ENCODE peak calls at places on chromosome 11, in eight cellular contexts. One of them, this sample, is unnamed. For H3K4me1, the result is how much of the 10 kb centered on the place peaks cover.

GRCh38 chr11:28964811-28965210 is 856.6 kb downstream of the METTL15 start:
- DNase-seq in A549: no peak
- DNase-seq in right lobe of liver: no peak
- DNase-seq in body of pancreas: no peak
- DNase-seq in upper lobe of left lung: no peak
- DNase-seq in ovary: no peak
- DNase-seq in Peyer's patch: no peak
- DNase-seq in transverse colon: no peak
- DNase-seq in this sample: no peak

GRCh38 chr11:1791912-1792311 is 28.2 kb upstream of the CTSD start:
- DNase-seq in A549: no peak
- DNase-seq in right lobe of liver: no peak
- DNase-seq in body of pancreas: no peak
- DNase-seq in upper lobe of left lung: no peak
- DNase-seq in ovary: no peak
- DNase-seq in Peyer's patch: no peak
- DNase-seq in transverse colon: peak
- DNase-seq in this sample: no peak

GRCh38 chr11:112963368-112963955 is 2.2 kb downstream of the NCAM1 start:
- DNase-seq in A549: no peak
- DNase-seq in right lobe of liver: no peak
- DNase-seq in body of pancreas: no peak
- DNase-seq in upper lobe of left lung: no peak
- DNase-seq in ovary: peak
- DNase-seq in Peyer's patch: peak
- DNase-seq in transverse colon: no peak
- DNase-seq in this sample: no peak

GRCh38 chr11:36371590-36371989 is 75.5 kb downstream of the PRR5L start:
- DNase-seq in A549: no peak
- DNase-seq in right lobe of liver: no peak
- DNase-seq in body of pancreas: no peak
- DNase-seq in upper lobe of left lung: no peak
- DNase-seq in ovary: no peak
- DNase-seq in Peyer's patch: no peak
- DNase-seq in transverse colon: no peak
- DNase-seq in this sample: no peak

GRCh38 chr11:61602775-61603569 is 22.1 kb upstream of the SYT7 start:
- DNase-seq in A549: no peak
- DNase-seq in right lobe of liver: no peak
- DNase-seq in body of pancreas: peak
- DNase-seq in upper lobe of left lung: no peak
- DNase-seq in ovary: peak
- DNase-seq in Peyer's patch: peak
- DNase-seq in transverse colon: peak
- DNase-seq in this sample: no peak

GRCh38 chr11:69487391-69487790 is 5.9 kb downstream of the LINC01488 start:
- DNase-seq in A549: no peak
- DNase-seq in right lobe of liver: no peak
- DNase-seq in body of pancreas: no peak
- DNase-seq in upper lobe of left lung: no peak
- DNase-seq in ovary: no peak
- DNase-seq in Peyer's patch: no peak
- DNase-seq in transverse colon: no peak
- DNase-seq in this sample: no peak

GRCh38 chr11:113387605-113388211 is at the start of gene ANKK1:
- DNase-seq in A549: no peak
- DNase-seq in right lobe of liver: no peak
- DNase-seq in body of pancreas: peak
- DNase-seq in upper lobe of left lung: no peak
- DNase-seq in ovary: no peak
- DNase-seq in Peyer's patch: no peak
- DNase-seq in transverse colon: peak
- DNase-seq in this sample: no peak

GRCh38 chr11:30741039-30741550 is 154.9 kb upstream of the MPPED2 start:
- DNase-seq in A549: peak
- DNase-seq in right lobe of liver: no peak
- DNase-seq in body of pancreas: no peak
- DNase-seq in upper lobe of left lung: no peak
- DNase-seq in ovary: no peak
- DNase-seq in Peyer's patch: no peak
- DNase-seq in transverse colon: peak
- DNase-seq in this sample: no peak

GRCh38 chr11:47388697-47389576 is 10.6 kb upstream of the SPI1 start:
- DNase-seq in A549: no peak
- DNase-seq in right lobe of liver: no peak
- DNase-seq in body of pancreas: no peak
- DNase-seq in upper lobe of left lung: no peak
- DNase-seq in ovary: peak
- DNase-seq in Peyer's patch: no peak
- DNase-seq in transverse colon: no peak
- DNase-seq in this sample: no peak

GRCh38 chr11:132186699-132187098 is 816.3 kb downstream of the NTM start:
- DNase-seq in A549: no peak
- DNase-seq in right lobe of liver: no peak
- DNase-seq in body of pancreas: no peak
- DNase-seq in upper lobe of left lung: no peak
- DNase-seq in ovary: no peak
- DNase-seq in Peyer's patch: no peak
- DNase-seq in transverse colon: no peak
- DNase-seq in this sample: no peak

GRCh38 chr11:32400196-32400595 is 35.1 kb downstream of the WT1 start:
- DNase-seq in A549: no peak
- DNase-seq in right lobe of liver: no peak
- DNase-seq in body of pancreas: no peak
- DNase-seq in upper lobe of left lung: no peak
- DNase-seq in ovary: no peak
- DNase-seq in Peyer's patch: no peak
- DNase-seq in transverse colon: no peak
- DNase-seq in this sample: no peak

GRCh38 chr11:35525501-35526175 is at the start of gene PAMR1:
- DNase-seq in A549: no peak
- DNase-seq in right lobe of liver: no peak
- DNase-seq in body of pancreas: peak
- DNase-seq in upper lobe of left lung: peak
- DNase-seq in ovary: peak
- DNase-seq in Peyer's patch: peak
- DNase-seq in transverse colon: peak
- DNase-seq in this sample: no peak

GRCh38 chr11:130673698-130674097 is 225.3 kb downstream of the ADAMTS15 start:
- DNase-seq in A549: no peak
- DNase-seq in right lobe of liver: no peak
- DNase-seq in body of pancreas: no peak
- DNase-seq in upper lobe of left lung: no peak
- DNase-seq in ovary: no peak
- DNase-seq in Peyer's patch: no peak
- DNase-seq in transverse colon: no peak
- DNase-seq in this sample: no peak
- H3K4me1 ChIP-seq in A549: under half
- H3K4me1 ChIP-seq in right lobe of liver: under half
- H3K4me1 ChIP-seq in body of pancreas: under half
- H3K4me1 ChIP-seq in upper lobe of left lung: under half
- H3K4me1 ChIP-seq in ovary: under half
- H3K4me1 ChIP-seq in Peyer's patch: under half
- H3K4me1 ChIP-seq in transverse colon: under half
- H3K4me1 ChIP-seq in this sample: under half

DNA sequence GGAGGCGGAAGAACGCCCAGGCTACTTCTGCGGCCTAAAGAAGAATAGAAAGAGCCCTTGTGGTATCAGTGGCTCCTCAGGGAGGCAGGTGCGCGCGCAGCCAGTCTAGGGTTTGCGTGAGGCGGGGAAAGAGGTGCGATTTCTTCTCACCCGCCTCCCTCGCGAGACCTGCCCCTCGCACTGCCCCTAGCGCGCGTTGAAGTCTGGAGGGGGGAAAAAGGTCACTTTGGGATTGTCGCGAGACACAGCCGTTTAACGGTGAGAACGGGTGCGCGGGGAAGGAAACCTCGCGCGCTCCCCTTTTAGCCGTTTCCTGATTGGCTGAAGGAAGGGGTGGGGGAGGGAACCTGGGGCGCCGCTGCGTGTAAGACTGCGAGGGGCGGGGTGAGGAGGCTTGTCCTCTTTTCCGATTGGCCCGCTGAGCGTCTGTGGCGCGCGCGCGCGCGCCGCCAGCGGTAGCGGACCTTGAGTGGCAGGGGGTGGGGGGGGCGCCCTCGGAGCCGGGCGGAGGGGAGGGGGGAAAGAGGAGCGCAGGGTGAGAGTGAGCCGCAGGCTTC is at the start of gene ZFP91:
- DNase-seq in A549: peak
- DNase-seq in right lobe of liver: peak
- DNase-seq in body of pancreas: peak
- DNase-seq in upper lobe of left lung: peak
- DNase-seq in ovary: peak
- DNase-seq in Peyer's patch: peak
- DNase-seq in transverse colon: peak
- DNase-seq in this sample: peak
- TF ChIP-seq POLR2A in A549: peak
- TF ChIP-seq POLR2A in right lobe of liver: peak
- TF ChIP-seq POLR2A in body of pancreas: peak
- TF ChIP-seq POLR2A in upper lobe of left lung: peak
- TF ChIP-seq POLR2A in ovary: peak
- TF ChIP-seq POLR2A in Peyer's patch: peak
- TF ChIP-seq POLR2A in transverse colon: peak
- TF ChIP-seq POLR2A in this sample: peak

GRCh38 chr11:12402691-12403120 is 25.3 kb downstream of the PARVA start:
- DNase-seq in A549: no peak
- DNase-seq in right lobe of liver: no peak
- DNase-seq in body of pancreas: no peak
- DNase-seq in upper lobe of left lung: no peak
- DNase-seq in ovary: no peak
- DNase-seq in Peyer's patch: no peak
- DNase-seq in transverse colon: no peak
- DNase-seq in this sample: no peak

GRCh38 chr11:12403122-12403994 is 26.0 kb downstream of the PARVA start:
- DNase-seq in A549: no peak
- DNase-seq in right lobe of liver: no peak
- DNase-seq in body of pancreas: no peak
- DNase-seq in upper lobe of left lung: no peak
- DNase-seq in ovary: no peak
- DNase-seq in Peyer's patch: no peak
- DNase-seq in transverse colon: no peak
- DNase-seq in this sample: no peak

GRCh38 chr11:12402027-12402426 is 24.7 kb downstream of the PARVA start:
- DNase-seq in A549: no peak
- DNase-seq in right lobe of liver: no peak
- DNase-seq in body of pancreas: no peak
- DNase-seq in upper lobe of left lung: no peak
- DNase-seq in ovary: no peak
- DNase-seq in Peyer's patch: no peak
- DNase-seq in transverse colon: no peak
- DNase-seq in this sample: no peak

GRCh38 chr11:12397953-12398352 is 20.6 kb downstream of the PARVA start:
- DNase-seq in A549: peak
- DNase-seq in right lobe of liver: no peak
- DNase-seq in body of pancreas: no peak
- DNase-seq in upper lobe of left lung: no peak
- DNase-seq in ovary: peak
- DNase-seq in Peyer's patch: no peak
- DNase-seq in transverse colon: peak
- DNase-seq in this sample: no peak

GRCh38 chr11:12399355-12399754 is 22.0 kb downstream of the PARVA start:
- DNase-seq in A549: no peak
- DNase-seq in right lobe of liver: no peak
- DNase-seq in body of pancreas: no peak
- DNase-seq in upper lobe of left lung: no peak
- DNase-seq in ovary: no peak
- DNase-seq in Peyer's patch: no peak
- DNase-seq in transverse colon: no peak
- DNase-seq in this sample: no peak
- H3K4me1 ChIP-seq in A549: under half
- H3K4me1 ChIP-seq in right lobe of liver: under half
- H3K4me1 ChIP-seq in body of pancreas: half or more
- H3K4me1 ChIP-seq in upper lobe of left lung: under half
- H3K4me1 ChIP-seq in ovary: under half
- H3K4me1 ChIP-seq in Peyer's patch: under half
- H3K4me1 ChIP-seq in transverse colon: under half
- H3K4me1 ChIP-seq in this sample: under half

DNA sequence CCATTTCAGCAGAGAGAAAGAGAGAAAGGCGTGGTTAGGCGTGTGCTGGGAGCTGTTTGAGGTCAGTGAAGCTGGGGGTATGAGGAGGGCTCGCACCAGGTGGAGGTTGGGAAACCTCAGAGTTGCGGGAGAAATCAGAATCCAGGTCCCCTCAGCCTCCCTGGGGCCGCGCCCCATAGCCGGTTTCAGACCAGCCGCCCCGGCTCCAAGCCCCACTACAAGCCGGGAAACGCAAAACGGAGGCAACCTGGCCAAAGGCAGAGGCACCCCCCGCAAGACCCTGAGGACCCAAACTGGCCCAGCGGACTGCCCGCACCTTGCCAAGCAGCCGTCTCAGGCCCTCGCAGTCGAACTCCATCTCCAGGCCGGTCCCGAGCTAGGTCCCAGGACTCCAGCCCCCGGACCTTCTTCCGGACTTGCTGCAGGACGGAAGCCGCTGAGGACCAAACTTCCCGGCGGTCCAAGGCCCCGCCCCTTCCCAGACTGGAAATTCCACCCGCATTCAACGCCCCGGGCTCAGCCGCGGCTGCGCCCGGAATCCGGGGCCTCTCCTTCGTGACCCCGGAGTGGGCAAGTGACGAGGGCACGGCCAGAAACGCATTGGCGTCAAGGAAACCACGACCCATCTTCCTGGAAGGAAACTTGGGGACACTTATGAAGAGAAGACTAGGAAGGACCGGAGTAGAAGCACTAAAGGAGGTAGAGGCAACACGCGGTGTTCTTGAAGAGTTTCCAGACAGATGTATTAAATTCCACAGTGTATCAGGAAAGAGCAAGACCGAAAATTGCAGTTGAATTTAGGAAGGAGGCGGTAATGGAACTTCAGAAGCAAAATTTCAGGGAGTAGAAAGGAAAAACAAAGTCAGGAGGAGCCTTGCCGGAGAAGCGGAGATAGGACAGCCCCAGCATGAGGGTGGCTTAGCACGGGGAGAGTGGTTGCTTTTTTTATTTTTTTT is at the start of gene UEVLD:
- DNase-seq in A549: peak
- DNase-seq in right lobe of liver: peak
- DNase-seq in body of pancreas: peak
- DNase-seq in upper lobe of left lung: peak
- DNase-seq in ovary: peak
- DNase-seq in Peyer's patch: peak
- DNase-seq in transverse colon: peak
- DNase-seq in this sample: no peak
- TF ChIP-seq POLR2A in A549: peak
- TF ChIP-seq POLR2A in right lobe of liver: peak
- TF ChIP-seq POLR2A in body of pancreas: peak
- TF ChIP-seq POLR2A in upper lobe of left lung: peak
- TF ChIP-seq POLR2A in ovary: peak
- TF ChIP-seq POLR2A in Peyer's patch: peak
- TF ChIP-seq POLR2A in transverse colon: peak
- TF ChIP-seq POLR2A in this sample: no peak